ENCODE peak calls at places on chromosome 14, in five cellular contexts. Z is uterus, F is upper lobe of left lung, H is HCT116, L is A549. D is an unnamed sample.

GRCh38 chr14:22407033-22407432 is 182.0 kb downstream of the DAD1 start:
- DNase-seq in Z (no peak), F (peak; percentile 24), H (no peak), L (no peak), D (no peak)

GRCh38 chr14:76917759-76918175 is 91.6 kb downstream of the LRRC74A start:
- DNase-seq in Z (peak; percentile 45), F (peak; percentile 75), H (no peak), L (no peak), D (no peak)

GRCh38 chr14:80638620-80639215 is 302.8 kb downstream of the CEP128 start:
- DNase-seq in Z (no peak), F (no peak), H (peak; percentile 12), L (peak; percentile 27), D (no peak)

GRCh38 chr14:76919811-76920571 is 93.8 kb downstream of the LRRC74A start:
- DNase-seq in Z (peak; percentile 49), F (no peak), H (no peak), L (no peak), D (no peak)

GRCh38 chr14:59251811-59252771 is 63.6 kb downstream of the DAAM1 start:
- DNase-seq in Z (no peak), F (no peak), H (no peak), L (no peak), D (no peak)

GRCh38 chr14:91482278-91483023 is 27.7 kb downstream of the PPP4R3A start:
- DNase-seq in Z (no peak), F (no peak), H (no peak), L (no peak), D (no peak)

GRCh38 chr14:100306506-100307214 is 416 bp upstream of the SLC25A29 start:
- DNase-seq in Z (peak; percentile 88), F (peak; percentile 94), H (peak; percentile 54), L (peak; percentile 87), D (peak; percentile 36)

GRCh38 chr14:105879867-105880561 is 353.6 kb downstream of the TMEM121 start:
- DNase-seq in Z (peak; percentile 3), F (peak; percentile 17), H (no peak), L (no peak), D (no peak)

GRCh38 chr14:93304771-93305170 is 28.1 kb downstream of the BTBD7 start:
- DNase-seq in Z (no peak), F (no peak), H (no peak), L (no peak), D (no peak)

GRCh38 chr14:95303107-95303506 is 16.6 kb downstream of the CLMN start:
- DNase-seq in Z (no peak), F (no peak), H (no peak), L (no peak), D (no peak)

GRCh38 chr14:24207104-24207543 is 1.6 kb downstream of the TSSK4 start:
- DNase-seq in Z (no peak), F (no peak), H (no peak), L (no peak), D (no peak)

GRCh38 chr14:69685217-69685616 is 73.8 kb downstream of the SUSD6 start:
- DNase-seq in Z (no peak), F (no peak), H (no peak), L (no peak), D (no peak)

GRCh38 chr14:68084256-68084655 is 264.7 kb downstream of the RAD51B start:
- DNase-seq in Z (no peak), F (no peak), H (no peak), L (no peak), D (no peak)

GRCh38 chr14:32426596-32427408 is 97.7 kb downstream of the AKAP6 start:
- DNase-seq in Z (no peak), F (no peak), H (no peak), L (no peak), D (no peak)

GRCh38 chr14:78950654-78951053 is 780.5 kb downstream of the NRXN3 start:
- DNase-seq in Z (no peak), F (no peak), H (no peak), L (no peak), D (no peak)

GRCh38 chr14:68285421-68286179 is 466.0 kb downstream of the RAD51B start:
- DNase-seq in Z (no peak), F (peak; percentile 31), H (no peak), L (no peak), D (no peak)

GRCh38 chr14:95320076-95320895 is 578 bp upstream of the CLMN start:
- DNase-seq in Z (peak; percentile 50), F (no peak), H (no peak), L (no peak), D (no peak)

GRCh38 chr14:76040704-76041103 is 55.1 kb downstream of the IFT43 start:
- DNase-seq in Z (no peak), F (no peak), H (no peak), L (no peak), D (no peak)

DNA sequence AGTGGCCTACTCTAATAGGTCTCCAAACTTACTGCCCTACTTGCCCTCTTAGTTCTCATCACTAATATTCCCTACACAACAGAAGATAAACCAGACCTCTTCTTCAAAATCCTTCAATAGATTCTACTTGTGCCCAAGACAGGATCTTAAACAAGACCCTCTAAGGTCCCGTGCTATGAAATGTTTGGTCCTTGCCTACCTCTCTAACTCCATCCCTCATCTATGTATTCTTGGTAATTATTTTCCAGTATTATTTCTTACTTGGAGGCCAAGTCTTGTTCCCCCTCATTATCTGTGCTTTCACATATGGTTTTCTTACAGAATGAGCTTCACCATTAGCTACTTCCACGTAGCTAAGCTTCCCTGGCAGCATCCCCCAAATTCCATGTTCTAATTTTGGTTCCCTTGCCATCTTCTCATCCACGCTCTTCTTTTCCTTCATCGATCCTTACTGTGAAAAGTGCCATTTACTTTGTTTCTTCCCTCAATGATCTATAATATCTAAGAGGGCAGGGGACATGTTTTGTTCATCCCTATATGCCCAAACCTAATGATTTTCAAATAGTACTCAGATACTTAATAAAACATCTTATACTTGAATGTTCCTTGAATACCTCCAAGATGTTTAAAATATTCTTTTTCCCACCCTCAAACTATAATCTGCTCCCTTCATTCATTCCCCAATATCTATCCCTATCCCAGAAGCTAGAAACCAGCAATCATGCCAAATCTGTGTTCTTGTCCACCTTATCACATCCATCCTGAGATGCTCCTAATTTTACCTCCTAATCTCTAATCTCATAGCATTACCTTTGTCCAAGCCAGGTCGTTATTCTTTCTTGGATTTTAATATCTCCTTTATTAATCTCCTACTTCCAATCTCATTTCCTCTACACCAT is 10.1 kb downstream of the HNRNPC start:
- DNase-seq in Z (no peak), F (no peak), H (no peak), L (no peak), D (no peak)
- H3K4me3 ChIP-seq in Z (no peak overlapping the region), F (no peak overlapping the region), H (no peak overlapping the region), L (no peak overlapping the region), D (no peak overlapping the region)

DNA sequence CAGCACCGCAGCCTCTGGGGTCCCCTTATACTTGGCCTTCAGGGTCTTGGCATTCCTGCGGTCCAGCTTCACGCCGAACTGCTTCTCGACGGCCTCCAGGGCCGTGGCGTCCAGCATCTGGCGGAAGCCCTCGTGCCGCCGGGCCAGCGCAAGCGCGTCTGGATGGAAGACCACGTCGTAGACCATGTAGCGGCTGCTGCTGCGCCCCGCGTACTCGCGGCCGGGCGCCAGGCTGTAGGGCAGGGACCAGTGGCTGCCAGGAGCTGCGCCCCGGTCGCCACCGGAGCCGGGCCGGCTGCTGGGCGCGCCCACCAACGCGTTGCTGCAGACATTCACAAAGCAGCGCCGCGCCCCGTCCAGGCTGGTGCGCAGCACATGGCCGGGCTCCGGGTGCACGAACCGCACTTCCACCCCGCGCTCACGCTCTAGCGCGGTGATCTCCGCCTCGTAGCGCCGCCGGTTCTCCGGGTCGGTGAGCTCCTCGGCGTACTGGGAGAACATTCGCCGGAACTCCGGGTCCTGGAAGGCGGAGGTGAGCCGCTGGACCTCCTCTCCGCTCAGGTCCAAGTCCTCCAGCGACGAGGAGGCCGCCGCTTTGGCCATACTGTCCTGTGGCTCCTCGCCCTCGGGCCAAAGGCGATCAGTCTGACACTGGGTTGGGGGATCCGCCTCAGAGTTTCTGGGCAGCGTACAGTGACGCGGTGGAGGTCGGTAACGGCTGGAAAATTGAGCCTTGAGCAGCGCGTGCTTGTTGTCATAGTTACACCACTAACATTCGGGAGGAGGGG is at the start of gene DNAAF2:
- DNase-seq in Z (peak; percentile 64), F (peak; percentile 75), H (no peak), L (peak; percentile 66), D (peak; percentile 14)
- TF ChIP-seq POLR2A in Z (no peak), F (no peak), H (no peak), L (peak; percentile 24), D (no peak)

DNA sequence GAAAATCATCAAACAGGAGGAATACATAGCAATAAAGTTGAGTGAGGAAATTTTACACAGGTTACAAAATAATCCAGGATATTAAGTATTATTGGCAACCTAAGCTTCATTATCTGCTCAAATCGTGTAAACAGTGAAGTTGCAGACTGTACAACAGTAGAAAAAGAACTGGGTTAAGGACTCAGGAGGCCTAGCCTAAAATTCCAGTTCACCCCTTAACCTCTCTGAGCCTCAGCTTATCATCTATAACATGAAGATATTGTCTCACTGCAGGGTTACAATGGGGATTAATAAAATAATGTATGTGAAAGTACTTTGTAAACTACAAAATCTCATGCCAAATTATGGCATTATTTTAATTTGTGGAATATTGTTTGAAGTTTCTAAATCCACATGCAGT is 26.0 kb downstream of the DDHD1 start:
- DNase-seq in Z (no peak), F (no peak), H (no peak), L (no peak), D (no peak)
- H3K27ac ChIP-seq in Z (no peak overlapping the region), F (peak overlapping the region; percentile 10), H (no peak overlapping the region), L (no peak overlapping the region), D (no peak overlapping the region)

DNA sequence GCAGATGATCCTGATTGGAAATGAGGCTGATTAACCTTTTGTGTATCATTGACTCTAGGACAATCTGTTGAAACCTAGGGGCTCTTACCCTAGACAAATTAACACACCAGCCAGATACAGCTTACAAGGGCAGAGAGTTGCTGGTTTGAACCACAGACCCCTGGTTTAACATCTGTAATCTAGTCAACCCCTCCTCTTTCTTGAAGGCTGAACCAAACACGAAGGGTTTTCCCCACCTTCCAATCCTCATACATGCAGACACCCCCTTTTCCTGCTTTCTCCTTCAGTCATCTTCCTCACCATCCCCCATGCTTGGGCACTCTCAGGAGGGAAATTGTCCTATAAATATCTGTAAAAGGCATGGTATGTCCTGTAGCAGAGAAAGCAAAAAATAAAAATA is 126.0 kb upstream of the HIF1A start:
- DNase-seq in Z (no peak), F (no peak), H (no peak), L (no peak), D (no peak)
- H3K4me3 ChIP-seq in Z (no peak overlapping the region), F (no peak overlapping the region), H (peak overlapping the region; percentile 52), L (no peak overlapping the region), D (no peak overlapping the region)

D was measured in esophagus squamous epithelium.